ENCODE peak calls at places on chromosomes 16 and 17, in six cellular contexts. U is CD8-positive, alpha-beta T cell; X is fibroblast of villous mesenchyme; P is small intestine; Y is WTC11; L is M059J. W is an unnamed sample.
A peak's percentile ranks its signal among the peaks of the same experiment; 100 is the strongest.

GRCh38 chr17:32267690-32268205 is 2.1 kb downstream of the RHBDL3 start:
- DNase-seq in P (no peak), L (peak; percentile 31), X (no peak), U (no peak), Y (peak; percentile 35), W (no peak)

GRCh38 chr16:83995756-83996155 is 27.7 kb downstream of the NECAB2 start:
- DNase-seq in Y (peak; percentile 77), X (no peak), L (peak; percentile 34), P (peak; percentile 45), U (no peak), W (peak; percentile 29)

GRCh38 chr16:50602531-50603205 is 54.5 kb downstream of the NKD1 start:
- DNase-seq in P (peak; percentile 33), Y (no peak), L (peak; percentile 83), U (peak; percentile 75), X (no peak), W (no peak)

GRCh38 chr16:67641779-67642708 is 2.9 kb upstream of the CARMIL2 start:
- DNase-seq in U (no peak), X (peak; percentile 48), Y (no peak), L (peak; percentile 84), P (peak; percentile 42), W (no peak)

GRCh38 chr17:39643271-39643670 is 6.3 kb downstream of the STARD3 start:
- DNase-seq in X (no peak), U (no peak), P (no peak), L (peak; percentile 64), Y (no peak), W (no peak)

GRCh38 chr17:50181601-50182345 is 16.0 kb downstream of the SGCA start:
- DNase-seq in P (no peak), X (peak; percentile 82), Y (no peak), U (peak; percentile 7), L (no peak), W (no peak)

GRCh38 chr17:76063880-76064546 is 8.3 kb downstream of the SRP68 start:
- DNase-seq in X (no peak), L (no peak), Y (no peak), P (no peak), U (no peak), W (no peak)

GRCh38 chr16:7315813-7316212 is 16.8 kb upstream of the RBFOX1 start:
- DNase-seq in U (no peak), X (no peak), L (no peak), P (no peak), Y (no peak), W (no peak)

GRCh38 chr17:17749921-17750320 is 68.7 kb downstream of the RAI1 start:
- DNase-seq in L (peak; percentile 28), X (peak; percentile 75), P (peak; percentile 38), Y (peak; percentile 86), U (peak; percentile 63), W (peak; percentile 46)

GRCh38 chr16:15856901-15857778 is at the start of gene MYH11:
- DNase-seq in U (no peak), L (no peak), P (no peak), Y (peak; percentile 59), X (no peak), W (no peak)

GRCh38 chr16:29852654-29853053 is 10.4 kb downstream of the CDIPT start:
- DNase-seq in P (peak; percentile 26), U (no peak), X (peak; percentile 44), L (peak; percentile 18), Y (no peak), W (no peak)